ENCODE peak calls at places on chromosomes 5 and 9, in six cellular contexts. H, D, Z, U, W and A are unnamed samples.

GRCh38 chr9:136945333-136946227 is 537 bp downstream of the C8G start:
- DNase-seq in H (no peak), D (peak; percentile 31), Z (no peak), U (no peak), W (no peak), A (no peak)

GRCh38 chr5:142602720-142603245 is 83.1 kb downstream of the FGF1 start:
- DNase-seq in H (no peak), D (no peak), Z (no peak), U (no peak), W (no peak), A (no peak)

GRCh38 chr5:142499591-142500384 is 175.0 kb upstream of the SPRY4 start:
- DNase-seq in H (no peak), D (peak; percentile 89), Z (no peak), U (no peak), W (no peak), A (no peak)

GRCh38 chr9:136576269-136576626 is 30.4 kb upstream of the NOTCH1 start:
- DNase-seq in H (no peak), D (no peak), Z (no peak), U (no peak), W (no peak), A (no peak)

GRCh38 chr9:98462310-98462709 is 206.9 kb upstream of the TBC1D2 start:
- DNase-seq in H (no peak), D (no peak), Z (no peak), U (no peak), W (no peak), A (no peak)

GRCh38 chr5:51242453-51242852 is 140.8 kb upstream of the ISL1 start:
- DNase-seq in H (no peak), D (no peak), Z (no peak), U (no peak), W (no peak), A (no peak)

GRCh38 chr9:128155736-128156500 is 4.1 kb upstream of the BBLN start:
- DNase-seq in H (no peak), D (no peak), Z (no peak), U (no peak), W (no peak), A (no peak)

GRCh38 chr9:132670359-132670815 is at the start of gene GTF3C4:
- DNase-seq in H (peak; percentile 82), D (no peak), Z (no peak), U (peak; percentile 91), W (no peak), A (peak; percentile 75)

GRCh38 chr5:132474881-132475511 is 15.6 kb downstream of the IRF1 start:
- DNase-seq in H (no peak), D (no peak), Z (no peak), U (no peak), W (no peak), A (no peak)

GRCh38 chr5:10989577-10990263 is 228.7 kb upstream of the DAP start:
- DNase-seq in H (no peak), D (no peak), Z (no peak), U (no peak), W (no peak), A (no peak)

GRCh38 chr5:123599171-123599570 is 87.2 kb downstream of the CSNK1G3 start:
- DNase-seq in H (no peak), D (no peak), Z (no peak), U (no peak), W (no peak), A (no peak)

GRCh38 chr5:56409331-56410190 is 176.4 kb upstream of the ANKRD55 start:
- DNase-seq in H (no peak), D (no peak), Z (no peak), U (peak; percentile 13), W (no peak), A (no peak)

GRCh38 chr5:149133795-149134777 is 7.2 kb upstream of the ABLIM3 start:
- DNase-seq in H (no peak), D (no peak), Z (no peak), U (peak; percentile 56), W (no peak), A (no peak)

GRCh38 chr5:3226171-3226570 is 369.5 kb upstream of the IRX1 start:
- DNase-seq in H (no peak), D (no peak), Z (no peak), U (no peak), W (no peak), A (no peak)

GRCh38 chr9:100602302-100602930 is 24.5 kb downstream of the CAVIN4 start:
- DNase-seq in H (no peak), D (peak; percentile 43), Z (no peak), U (peak; percentile 55), W (no peak), A (no peak)

GRCh38 chr5:113090336-113091106 is 113.9 kb downstream of the DCP2 start:
- DNase-seq in H (no peak), D (no peak), Z (no peak), U (no peak), W (no peak), A (no peak)

GRCh38 chr5:32538031-32538547 is 47.3 kb upstream of the SUB1 start:
- DNase-seq in H (peak; percentile 38), D (no peak), Z (peak; percentile 81), U (no peak), W (no peak), A (no peak)

GRCh38 chr9:31612336-31613030 is 772.0 kb upstream of the ACO1 start:
- DNase-seq in H (no peak), D (no peak), Z (no peak), U (no peak), W (no peak), A (no peak)

GRCh38 chr9:98724810-98725530 is 16.2 kb upstream of the GABBR2 start:
- DNase-seq in H (no peak), D (no peak), Z (no peak), U (no peak), W (no peak), A (no peak)

GRCh38 chr9:14326264-14326826 is 12.4 kb upstream of the NFIB start:
- DNase-seq in H (no peak), D (no peak), Z (no peak), U (no peak), W (no peak), A (no peak)

GRCh38 chr5:112529525-112529924 is 110.4 kb upstream of the EPB41L4A start:
- DNase-seq in H (no peak), D (peak; percentile 6), Z (no peak), U (peak; percentile 41), W (no peak), A (no peak)

GRCh38 chr5:176653401-176653800 is 6.1 kb downstream of the TSPAN17 start:
- DNase-seq in H (no peak), D (no peak), Z (peak; percentile 12), U (peak; percentile 21), W (no peak), A (no peak)

GRCh38 chr5:72154076-72154756 is 46.9 kb downstream of the MAP1B start:
- DNase-seq in H (no peak), D (no peak), Z (no peak), U (no peak), W (no peak), A (no peak)

GRCh38 chr5:95572016-95572415 is 17.1 kb downstream of the ARSK start:
- DNase-seq in H (no peak), D (no peak), Z (no peak), U (no peak), W (no peak), A (no peak)
- TF ChIP-seq POLR2AphosphoS5 in H (no peak), D (no peak), Z (no peak), U (no peak), W (no peak), A (no peak)

DNA sequence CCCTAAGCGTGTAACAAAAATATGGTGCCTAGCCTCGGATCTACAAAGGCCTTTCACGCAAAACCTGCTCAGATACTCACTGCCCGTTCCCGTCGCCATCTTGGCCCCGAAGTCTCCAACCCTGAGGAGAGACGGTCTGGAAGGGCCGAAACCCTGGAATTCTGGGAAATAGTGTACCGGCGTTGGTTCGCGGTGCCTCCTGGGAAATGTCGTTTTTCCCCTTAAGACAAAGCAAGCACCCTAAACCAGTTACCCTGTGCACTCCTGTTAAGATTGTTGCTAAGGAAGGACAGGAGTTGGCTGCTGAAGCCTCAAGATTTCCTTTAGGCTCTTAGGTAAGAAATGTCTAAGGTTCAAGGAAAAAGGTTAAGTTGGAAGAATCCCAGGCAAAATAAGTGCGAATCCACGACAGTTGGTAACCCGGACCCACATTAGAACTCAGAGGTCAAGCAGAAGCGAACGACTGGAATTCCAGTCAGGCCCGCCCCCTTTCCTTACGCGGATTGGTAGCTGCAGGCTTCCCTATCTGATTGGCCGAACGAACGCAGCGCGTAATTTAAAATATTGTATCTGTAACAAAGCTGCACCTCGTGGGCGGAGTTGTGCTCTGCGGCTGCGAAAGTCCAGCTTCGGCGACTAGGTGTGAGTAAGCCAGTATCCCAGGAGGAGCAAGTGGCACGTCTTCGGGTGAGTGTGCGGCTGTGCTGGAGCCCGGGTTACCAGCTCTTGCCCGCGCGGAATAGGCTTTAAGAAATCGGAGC is at the start of the genes BRD8 and KIF20A:
- DNase-seq in H (peak; percentile 48), D (peak; percentile 96), Z (peak; percentile 92), U (peak; percentile 98), W (peak; percentile 86), A (peak; percentile 61)
- TF ChIP-seq POLR2A in H (peak; percentile 82), D (peak; percentile 87), Z (peak; percentile 73), U (peak; percentile 94), W (peak; percentile 82), A (peak; percentile 82)

GRCh38 chr9:76652894-76653293 is 111.3 kb upstream of the PCA3 start:
- DNase-seq in H (no peak), D (no peak), Z (no peak), U (no peak), W (no peak), A (no peak)

GRCh38 chr9:76654575-76654974 is 109.7 kb upstream of the PCA3 start:
- DNase-seq in H (no peak), D (no peak), Z (no peak), U (no peak), W (no peak), A (no peak)

GRCh38 chr9:76655121-76655531 is 109.1 kb upstream of the PCA3 start:
- DNase-seq in H (no peak), D (no peak), Z (no peak), U (no peak), W (no peak), A (no peak)

GRCh38 chr9:76655970-76656369 is 108.3 kb upstream of the PCA3 start:
- DNase-seq in H (no peak), D (no peak), Z (no peak), U (no peak), W (no peak), A (no peak)

DNA sequence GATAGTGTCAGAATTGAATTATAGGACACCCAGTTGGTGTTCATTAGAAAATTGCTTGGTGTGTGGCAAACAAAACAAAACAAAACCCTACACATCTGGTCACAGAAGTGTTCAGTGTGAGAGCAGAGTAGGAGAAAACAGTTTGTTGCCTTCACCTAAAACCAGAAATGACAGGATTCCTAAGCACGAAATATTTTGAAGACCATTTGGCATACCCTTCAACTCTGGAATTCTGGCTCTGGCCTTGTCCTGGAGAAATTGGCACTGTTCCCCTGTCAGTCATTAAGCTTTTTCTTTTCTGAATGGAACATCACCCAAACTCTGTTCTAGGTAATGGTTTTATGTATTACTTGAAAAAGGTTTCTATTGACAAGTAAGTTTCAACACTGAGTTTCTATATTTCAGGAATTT is 110.2 kb upstream of the PCA3 start:
- DNase-seq in H (no peak), D (no peak), Z (no peak), U (no peak), W (no peak), A (no peak)
- TF ChIP-seq TAF1 in H (no peak), D (no peak), Z (no peak), U (no peak), W (no peak), A (no peak)

DNA sequence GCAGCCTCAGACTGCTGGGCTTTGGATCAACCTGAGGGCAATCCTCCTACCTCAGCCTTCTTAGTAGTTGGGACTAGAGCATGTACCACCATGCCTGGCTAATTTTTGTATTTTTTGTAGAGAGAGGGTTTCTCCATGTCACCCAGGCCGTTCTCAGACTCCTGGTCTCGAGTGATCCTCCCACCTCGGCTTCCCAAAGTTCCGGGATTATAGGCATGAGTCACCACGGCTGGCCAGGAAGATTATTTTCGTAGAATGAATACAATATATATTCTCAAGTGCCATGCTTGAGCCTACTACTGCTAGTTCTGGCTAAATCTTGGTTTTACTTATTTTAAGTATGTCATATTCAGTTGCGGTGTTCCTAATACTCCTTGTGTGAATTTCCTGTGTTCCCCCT is 88.2 kb upstream of the CLINT1 start:
- DNase-seq in H (no peak), D (no peak), Z (no peak), U (peak; percentile 18), W (no peak), A (no peak)
- TF ChIP-seq POLR2AphosphoS5 in H (no peak), D (no peak), Z (no peak), U (no peak), W (no peak), A (no peak)